ENCODE peak calls at places on chromosomes 16 and 17, in four cellular contexts. H is H1, V is GM12878, A is HepG2. P is an unnamed sample.

GRCh38 chr16:9311303-9311954 is 220.0 kb downstream of the HAPSTR1 start:
- DNase-seq in H (peak; percentile 39), V (no peak), A (no peak), P (peak; percentile 81)

GRCh38 chr16:90031931-90032663 is 12.8 kb upstream of the DBNDD1 start:
- DNase-seq in H (no peak), V (no peak), A (no peak), P (no peak)

GRCh38 chr16:12065866-12066545 is 89.5 kb downstream of the SNX29 start:
- DNase-seq in H (no peak), V (no peak), A (no peak), P (no peak)

GRCh38 chr16:54355251-54355650 is 68.7 kb upstream of the IRX3 start:
- DNase-seq in H (no peak), V (no peak), A (no peak), P (no peak)

GRCh38 chr16:87671221-87671620 is 68.9 kb downstream of the JPH3 start:
- DNase-seq in H (no peak), V (no peak), A (no peak), P (no peak)

GRCh38 chr16:22004321-22004720 is 3.4 kb upstream of the PDZD9 start:
- DNase-seq in H (no peak), V (no peak), A (no peak), P (no peak)

GRCh38 chr16:14337303-14338191 is 266.4 kb downstream of the MRTFB start:
- DNase-seq in H (no peak), V (no peak), A (peak; percentile 73), P (no peak)

GRCh38 chr17:74446551-74447500 is 14.9 kb downstream of the GPRC5C start:
- DNase-seq in H (no peak), V (no peak), A (no peak), P (no peak)

GRCh38 chr17:31216053-31216751 is 80.8 kb downstream of the OMG start:
- DNase-seq in H (no peak), V (peak; percentile 17), A (peak; percentile 12), P (peak; percentile 15)

GRCh38 chr17:79658811-79659207 is 48.0 kb upstream of the RBFOX3 start:
- DNase-seq in H (no peak), V (no peak), A (peak; percentile 27), P (peak; percentile 20)

GRCh38 chr16:11497329-11497805 is 89.4 kb downstream of the LITAF start:
- DNase-seq in H (no peak), V (peak; percentile 37), A (peak; percentile 66), P (no peak)

GRCh38 chr16:27571433-27572306 is 21.7 kb downstream of the KATNIP start:
- DNase-seq in H (no peak), V (no peak), A (no peak), P (no peak)

GRCh38 chr17:15265131-15265530 is at the start of gene PMP22:
- DNase-seq in H (no peak), V (no peak), A (no peak), P (no peak)

GRCh38 chr17:59387351-59388069 is 56.1 kb downstream of the YPEL2 start:
- DNase-seq in H (no peak), V (no peak), A (no peak), P (no peak)

GRCh38 chr17:66580601-66581385 is 254.1 kb upstream of the CACNG5 start:
- DNase-seq in H (no peak), V (no peak), A (no peak), P (no peak)

GRCh38 chr16:5461574-5461973 is 364.0 kb upstream of the EEF2KMT start:
- DNase-seq in H (no peak), V (no peak), A (no peak), P (no peak)

GRCh38 chr17:48045270-48046001 is 2.7 kb upstream of the NFE2L1 start:
- DNase-seq in H (no peak), V (no peak), A (no peak), P (no peak)

GRCh38 chr16:74279266-74279665 is 17.3 kb upstream of the PSMD7 start:
- DNase-seq in H (no peak), V (no peak), A (no peak), P (no peak)

GRCh38 chr17:29469251-29469650 is 79.1 kb downstream of the TAOK1 start:
- DNase-seq in H (no peak), V (no peak), A (no peak), P (no peak)

GRCh38 chr17:45230787-45231480 is 9.2 kb downstream of the FMNL1 start:
- DNase-seq in H (no peak), V (no peak), A (no peak), P (no peak)

GRCh38 chr17:16267174-16267573 is 50.2 kb downstream of the PIGL start:
- DNase-seq in H (no peak), V (no peak), A (no peak), P (no peak)

GRCh38 chr17:34306466-34306865 is 12.8 kb upstream of the CCL8 start:
- DNase-seq in H (peak; percentile 19), V (no peak), A (no peak), P (no peak)

GRCh38 chr16:87002717-87003413 is 314.3 kb downstream of the C16orf95 start:
- DNase-seq in H (no peak), V (no peak), A (no peak), P (no peak)

GRCh38 chr16:28187595-28188004 is 24.2 kb downstream of the XPO6 start:
- DNase-seq in H (no peak), V (peak; percentile 73), A (no peak), P (no peak)

GRCh38 chr17:82241926-82242697 is 13.3 kb downstream of the SLC16A3 start:
- DNase-seq in H (no peak), V (no peak), A (peak; percentile 52), P (no peak)

GRCh38 chr17:40015005-40015997 is at the start of gene CSF3:
- DNase-seq in H (no peak), V (no peak), A (peak; percentile 51), P (no peak)

GRCh38 chr16:361872-362701 is 8.3 kb downstream of the MRPL28 start:
- DNase-seq in H (peak; percentile 58), V (no peak), A (peak; percentile 75), P (no peak)

GRCh38 chr16:16189842-16190241 is 33.5 kb downstream of the ABCC6 start:
- DNase-seq in H (no peak), V (no peak), A (no peak), P (no peak)

GRCh38 chr17:50149425-50150353 is 788 bp downstream of the PPP1R9B start:
- DNase-seq in H (no peak), V (no peak), A (no peak), P (no peak)

GRCh38 chr17:80920406-80920805 is 71.2 kb upstream of the CHMP6 start:
- DNase-seq in H (no peak), V (no peak), A (no peak), P (no peak)

GRCh38 chr16:52052818-52053217 is 494.1 kb downstream of the TOX3 start:
- DNase-seq in H (no peak), V (no peak), A (peak; percentile 42), P (no peak)

GRCh38 chr16:3590736-3591435 is 13.7 kb upstream of the NLRC3 start:
- DNase-seq in H (no peak), V (no peak), A (no peak), P (no peak)

GRCh38 chr16:31487720-31488629 is 5.1 kb downstream of the SLC5A2 start:
- DNase-seq in H (no peak), V (no peak), A (no peak), P (no peak)

GRCh38 chr16:84455031-84455430 is 49.4 kb downstream of the MEAK7 start:
- DNase-seq in H (no peak), V (no peak), A (no peak), P (no peak)

GRCh38 chr17:67503184-67503583 is 126.1 kb downstream of the PITPNC1 start:
- DNase-seq in H (no peak), V (no peak), A (no peak), P (no peak)

GRCh38 chr16:6667393-6667792 is 665.3 kb upstream of the RBFOX1 start:
- DNase-seq in H (no peak), V (no peak), A (no peak), P (no peak)

GRCh38 chr16:6674071-6674470 is 658.6 kb upstream of the RBFOX1 start:
- DNase-seq in H (no peak), V (no peak), A (no peak), P (no peak)

GRCh38 chr16:6672507-6672906 is 660.1 kb upstream of the RBFOX1 start:
- DNase-seq in H (no peak), V (no peak), A (no peak), P (no peak)
- TF ChIP-seq SUZ12 in H (no peak), V (no peak), A (no peak), P (no peak)

DNA sequence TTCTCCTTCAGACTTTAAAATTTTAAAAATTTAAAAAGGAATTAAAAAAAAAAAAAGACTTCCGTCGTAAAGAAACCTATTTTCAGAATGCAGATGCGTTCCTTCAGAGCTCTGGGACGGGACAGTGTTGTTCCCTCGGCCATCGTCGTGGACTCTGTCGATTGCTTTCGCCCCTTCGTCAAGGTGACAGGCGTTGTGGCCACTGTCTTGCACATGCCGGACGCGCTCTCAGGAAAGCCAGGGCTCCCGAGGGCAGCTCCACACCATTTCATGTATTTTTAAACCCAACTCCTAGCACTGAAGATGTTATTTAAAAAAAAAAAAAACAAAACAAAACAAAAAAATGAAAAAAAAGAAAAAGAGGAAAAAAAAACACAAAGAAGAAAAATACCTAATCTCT is 22.3 kb downstream of the TMC6 start:
- DNase-seq in H (no peak), V (no peak), A (no peak), P (no peak)
- H3K9ac ChIP-seq in H (no peak overlapping the region), V (no peak overlapping the region), A (no peak overlapping the region), P (peak overlapping the region; percentile 29)

GRCh38 chr17:75876190-75876937 is 2.0 kb downstream of the TRIM47 start:
- DNase-seq in H (no peak), V (no peak), A (peak; percentile 97), P (no peak)
- TF ChIP-seq SUZ12 in H (no peak), V (no peak), A (no peak), P (no peak)

DNA sequence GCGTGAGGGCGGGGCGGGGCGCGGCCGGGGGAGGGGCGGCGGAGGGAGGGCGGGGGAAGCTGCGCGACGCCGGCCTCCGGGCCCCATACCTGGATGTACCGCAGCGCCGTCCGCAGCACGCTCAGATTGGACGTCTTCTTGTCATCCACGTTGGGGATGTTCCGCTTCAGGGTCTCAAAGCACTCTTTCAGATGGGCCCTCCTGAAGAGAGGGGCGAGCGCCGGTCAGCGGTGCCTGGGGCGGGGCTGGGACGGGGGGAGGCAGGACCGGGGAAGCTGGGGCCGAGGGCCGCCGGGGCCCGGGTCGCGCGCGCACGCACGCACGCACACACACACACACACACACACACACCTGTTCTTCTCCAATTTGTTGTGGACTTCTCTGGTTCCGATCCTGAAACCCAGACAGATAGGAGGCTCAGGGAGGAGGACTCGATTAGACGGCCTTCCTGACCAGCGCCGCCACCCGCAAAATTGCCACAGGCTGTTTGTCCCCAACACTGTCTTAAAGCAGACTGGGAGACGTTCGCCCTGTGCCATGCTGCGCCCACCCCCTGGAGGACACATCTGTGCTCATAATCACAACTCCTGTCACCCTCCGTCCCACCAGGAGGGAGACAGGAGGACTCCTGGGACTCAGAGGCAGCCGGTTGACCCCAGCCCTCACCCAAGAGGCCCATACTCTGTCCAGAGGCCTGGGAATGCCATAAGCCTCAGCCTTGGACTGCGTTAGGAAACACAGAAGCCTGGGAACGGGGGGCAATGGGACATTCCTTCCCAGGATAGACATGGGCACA is 6.7 kb downstream of the MNT start:
- DNase-seq in H (no peak), V (no peak), A (no peak), P (no peak)
- H3K9ac ChIP-seq in H (no peak overlapping the region), V (peak overlapping the region; percentile 26), A (no peak overlapping the region), P (peak overlapping the region; percentile 63)

GRCh38 chr17:27666831-27667560 is 36.0 kb downstream of the LGALS9 start:
- DNase-seq in H (no peak), V (no peak), A (no peak), P (no peak)
- TF ChIP-seq SUZ12 in H (no peak), V (no peak), A (no peak), P (no peak)